ENCODE peak calls at places on chromosomes 11 and 22, in eight cellular contexts. C is A549, T is stomach, J is esophagus muscularis mucosa, S is GM12878, F is transverse colon, B is ovary, I is tibial nerve. Z is an unnamed sample.

GRCh38 chr11:95736268-95737208 is 53.0 kb downstream of the FAM76B start:
- DNase-seq in C (no peak), T (no peak), J (no peak), S (no peak), F (no peak), B (peak), I (no peak), Z (no peak)

GRCh38 chr11:70942593-70942992 is 309.8 kb downstream of the SHANK2 start:
- DNase-seq in C (peak), T (no peak), J (no peak), S (no peak), F (no peak), B (no peak), I (no peak), Z (no peak)

GRCh38 chr11:33847251-33847650 is 44.6 kb downstream of the LMO2 start:
- DNase-seq in C (no peak), T (no peak), J (no peak), S (no peak), F (no peak), B (no peak), I (no peak), Z (no peak)

GRCh38 chr22:19631899-19632670 is 82.2 kb upstream of the SEPTIN5 start:
- DNase-seq in C (peak), T (no peak), J (no peak), S (no peak), F (no peak), B (no peak), I (no peak), Z (peak)

GRCh38 chr11:121661796-121662508 is 209.2 kb upstream of the SORL1-AS1 start:
- DNase-seq in C (no peak), T (no peak), J (no peak), S (no peak), F (no peak), B (no peak), I (no peak), Z (no peak)

GRCh38 chr11:120303004-120303637 is 22.0 kb upstream of the TLCD5 start:
- DNase-seq in C (peak), T (peak), J (no peak), S (peak), F (peak), B (peak), I (peak), Z (no peak)

GRCh38 chr11:68296344-68297051 is 15.9 kb upstream of the LRP5 start:
- DNase-seq in C (no peak), T (peak), J (no peak), S (no peak), F (peak), B (no peak), I (no peak), Z (no peak)

GRCh38 chr11:108538022-108538424 is 39.8 kb upstream of the POGLUT3 start:
- DNase-seq in C (no peak), T (peak), J (no peak), S (no peak), F (peak), B (no peak), I (no peak), Z (no peak)

GRCh38 chr11:10731064-10731680 is 19.9 kb upstream of the CTR9 start:
- DNase-seq in C (no peak), T (no peak), J (no peak), S (no peak), F (no peak), B (no peak), I (no peak), Z (no peak)
- TF ChIP-seq EP300 in C (no peak), T (no peak), J (no peak), S (no peak), F (no peak), B (no peak), I (no peak), Z (no peak)

DNA sequence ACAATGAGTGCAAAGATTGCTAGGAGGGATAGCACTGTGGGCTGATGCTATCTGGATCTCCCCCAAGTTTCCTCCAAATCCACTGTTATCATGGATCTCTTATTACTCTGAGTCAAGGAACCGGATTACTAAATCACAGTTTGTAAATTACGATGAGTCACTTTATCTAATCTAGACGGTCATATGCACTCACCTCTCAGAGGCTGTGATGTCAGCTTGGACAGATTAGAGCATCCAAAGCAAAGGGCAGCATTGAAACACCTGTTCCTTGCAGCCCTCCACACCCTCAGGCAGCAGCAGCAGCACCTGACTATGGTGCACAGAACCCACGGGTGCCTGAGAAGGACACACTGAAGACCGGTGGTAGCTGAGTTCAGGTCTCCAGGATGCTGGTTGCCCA is 14.0 kb upstream of the POU2AF1 start:
- DNase-seq in C (no peak), T (no peak), J (no peak), S (no peak), F (no peak), B (no peak), I (no peak), Z (no peak)
- H3K27ac ChIP-seq in C (no peak), T (no peak), J (no peak), S (no peak), F (no peak), B (no peak), I (no peak), Z (no peak)

GRCh38 chr11:82676483-82677094 is 57.1 kb downstream of the FAM181B start:
- DNase-seq in C (no peak), T (no peak), J (no peak), S (no peak), F (no peak), B (no peak), I (no peak), Z (no peak)
- TF ChIP-seq CTCF in C (peak), T (no peak), J (no peak), S (peak), F (peak), B (no peak), I (peak), Z (no peak)

GRCh38 chr11:73402834-73403185 is 26.6 kb downstream of the RELT start:
- DNase-seq in C (no peak), T (no peak), J (no peak), S (no peak), F (no peak), B (no peak), I (no peak), Z (no peak)

GRCh38 chr11:73404506-73405145 is 28.4 kb downstream of the RELT start:
- DNase-seq in C (no peak), T (no peak), J (no peak), S (no peak), F (no peak), B (no peak), I (no peak), Z (no peak)

GRCh38 chr11:73403541-73403940 is 27.3 kb downstream of the RELT start:
- DNase-seq in C (no peak), T (no peak), J (no peak), S (no peak), F (no peak), B (no peak), I (no peak), Z (no peak)

GRCh38 chr11:73405146-73405510 is 28.9 kb downstream of the RELT start:
- DNase-seq in C (no peak), T (no peak), J (no peak), S (no peak), F (no peak), B (no peak), I (no peak), Z (no peak)

DNA sequence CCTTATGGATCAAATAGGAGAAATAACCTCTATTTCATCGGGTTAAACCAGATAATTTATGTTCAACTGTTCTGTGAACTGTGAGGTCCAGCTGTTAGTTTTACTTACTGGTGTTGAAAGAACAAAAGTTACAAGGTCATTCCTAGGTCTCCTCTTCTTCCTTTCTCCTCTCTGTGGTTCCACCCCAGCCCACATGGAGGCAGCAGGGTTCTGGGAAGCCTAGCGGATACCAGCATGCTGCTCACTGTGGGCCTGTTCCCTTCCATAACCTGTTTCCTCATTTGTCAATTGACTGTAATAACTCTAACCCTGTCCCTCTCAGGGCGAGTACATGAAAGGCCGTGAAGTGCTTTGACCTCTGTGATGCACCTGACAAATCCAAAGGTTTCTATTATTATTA is 27.8 kb downstream of the RELT start:
- DNase-seq in C (peak), T (peak), J (no peak), S (no peak), F (peak), B (peak), I (peak), Z (no peak)
- TF ChIP-seq EP300 in C (no peak), T (no peak), J (no peak), S (no peak), F (no peak), B (no peak), I (no peak), Z (no peak)

GRCh38 chr22:50579752-50580151 is 1.5 kb upstream of the CPT1B start:
- DNase-seq in C (no peak), T (no peak), J (no peak), S (no peak), F (no peak), B (no peak), I (no peak), Z (peak)
- H3K27ac ChIP-seq in C (no peak), T (no peak), J (peak), S (no peak), F (no peak), B (no peak), I (no peak), Z (no peak)

GRCh38 chr11:40722179-40722795 is 737.2 kb downstream of the LRRC4C start:
- DNase-seq in C (peak), T (no peak), J (no peak), S (no peak), F (no peak), B (no peak), I (no peak), Z (no peak)
- TF ChIP-seq CTCF in C (peak), T (no peak), J (no peak), S (peak), F (peak), B (no peak), I (no peak), Z (no peak)

GRCh38 chr22:48755332-48755949 is 1072.2 kb downstream of the BRD1 start:
- DNase-seq in C (no peak), T (peak), J (peak), S (no peak), F (no peak), B (no peak), I (no peak), Z (peak)
- TF ChIP-seq EP300 in C (no peak), T (no peak), J (no peak), S (no peak), F (no peak), B (no peak), I (no peak), Z (no peak)